ENCODE peak calls at places on chromosomes 5 and 9, in four cellular contexts. Y is stimulated activated CD4-positive, alpha-beta T cell treated with anti-CD3 and anti-CD28 coated beads, TNF-alpha, amount 100 ng/mL, for 48 hours; L is T-cell; N is aorta. W is an unnamed sample.

GRCh38 chr5:66164044-66164790 is 20.1 kb downstream of the SREK1 start:
- DNase-seq in Y (no peak), N (no peak), L (no peak), W (no peak)

GRCh38 chr9:93118863-93119702 is 15.0 kb downstream of the NINJ1 start:
- DNase-seq in Y (no peak), L (peak; percentile 2), N (peak; percentile 69), W (peak; percentile 47)

GRCh38 chr5:144510845-144511580 is 340.3 kb downstream of the KCTD16 start:
- DNase-seq in N (no peak), Y (no peak), L (no peak), W (no peak)

GRCh38 chr9:86695904-86696424 is 251.3 kb downstream of the GAS1 start:
- DNase-seq in N (no peak), L (no peak), Y (no peak), W (no peak)

GRCh38 chr5:11588803-11589202 is 315.4 kb downstream of the CTNND2 start:
- DNase-seq in N (no peak), Y (no peak), L (no peak), W (no peak)

GRCh38 chr9:76699966-76700365 is 64.3 kb upstream of the PCA3 start:
- DNase-seq in N (no peak), L (no peak), Y (no peak), W (no peak)

GRCh38 chr5:151264113-151264512 is 11.1 kb downstream of the GM2A start:
- DNase-seq in L (no peak), N (no peak), Y (no peak), W (no peak)

GRCh38 chr5:169354263-169354662 is 53.3 kb upstream of the SLIT3 start:
- DNase-seq in L (no peak), N (no peak), Y (no peak), W (no peak)

GRCh38 chr9:122816163-122816867 is 12.1 kb downstream of the PDCL start:
- DNase-seq in N (no peak), Y (no peak), L (peak; percentile 18), W (no peak)

GRCh38 chr5:178297751-178298150 is 65.1 kb upstream of the PHYKPL start:
- DNase-seq in Y (no peak), N (peak; percentile 51), L (no peak), W (peak; percentile 32)

GRCh38 chr5:61638476-61638875 is 306.4 kb downstream of the ZSWIM6 start:
- DNase-seq in N (no peak), Y (no peak), L (no peak), W (no peak)

GRCh38 chr5:144144956-144145751 is 25.3 kb downstream of the YIPF5 start:
- DNase-seq in Y (no peak), L (no peak), N (no peak), W (no peak)

GRCh38 chr9:3768286-3768685 is 242.5 kb upstream of the RFX3 start:
- DNase-seq in N (no peak), L (no peak), Y (no peak), W (no peak)

GRCh38 chr9:123679330-123679987 is 250.5 kb downstream of the DENND1A start:
- DNase-seq in N (no peak), L (no peak), Y (no peak), W (no peak)

GRCh38 chr9:32706004-32706749 is 70.7 kb upstream of the TAF1L start:
- DNase-seq in L (no peak), Y (no peak), N (no peak), W (no peak)

GRCh38 chr5:54063817-54064216 is 246.6 kb downstream of the ARL15 start:
- DNase-seq in N (no peak), Y (no peak), L (no peak), W (no peak)

GRCh38 chr9:96482471-96482870 is 32.5 kb downstream of the HABP4 start:
- DNase-seq in N (no peak), L (no peak), Y (no peak), W (no peak)

GRCh38 chr5:144812770-144813169 is 642.1 kb downstream of the KCTD16 start:
- DNase-seq in N (no peak), L (no peak), Y (no peak), W (no peak)

GRCh38 chr9:99878651-99879050 is 27.8 kb upstream of the STX17 start:
- DNase-seq in Y (no peak), N (no peak), L (no peak), W (no peak)

GRCh38 chr5:71830626-71831539 is 111.8 kb downstream of the CARTPT start:
- DNase-seq in N (peak; percentile 95), Y (no peak), L (no peak), W (peak; percentile 72)

GRCh38 chr5:73448451-73449136 is at the start of gene FOXD1:
- DNase-seq in N (peak; percentile 95), Y (no peak), L (no peak), W (peak; percentile 69)

GRCh38 chr9:6896562-6896961 is 138.8 kb downstream of the KDM4C start:
- DNase-seq in Y (no peak), L (no peak), N (no peak), W (no peak)

GRCh38 chr5:34064656-34065055 is 21.6 kb upstream of the C1QTNF3 start:
- DNase-seq in L (no peak), N (no peak), Y (no peak), W (no peak)

GRCh38 chr9:136178061-136178772 is 26.7 kb downstream of the LHX3 start:
- DNase-seq in L (no peak), Y (no peak), N (no peak), W (peak; percentile 57)

GRCh38 chr5:134577022-134577795 is 51.7 kb downstream of the JADE2 start:
- DNase-seq in L (no peak), Y (no peak), N (no peak), W (no peak)

GRCh38 chr9:33415152-33416038 is 13.0 kb upstream of the AQP7 start:
- DNase-seq in L (peak; percentile 92), N (peak; percentile 92), Y (peak; percentile 90), W (peak; percentile 96)

GRCh38 chr5:10507575-10508024 is 56.3 kb upstream of the ANKRD33B start:
- DNase-seq in Y (no peak), L (no peak), N (no peak), W (no peak)

GRCh38 chr5:7970816-7971215 is 101.9 kb downstream of the MTRR start:
- DNase-seq in N (no peak), Y (no peak), L (no peak), W (no peak)

W was measured in upper lobe of right lung.